ENCODE peak calls at places on chromosomes 1 and 21, in four cellular contexts. One of them, this sample, is unnamed.

GRCh38 chr1:223726380-223727001 is 14.2 kb downstream of the CAPN2 start:
- DNase-seq in testis: peak
- DNase-seq in heart left ventricle: peak
- DNase-seq in CD8-positive, alpha-beta T cell: peak
- DNase-seq in this sample: peak

GRCh38 chr1:37877991-37878544 is 18.7 kb upstream of the MTF1 start:
- DNase-seq in testis: no peak
- DNase-seq in CD8-positive, alpha-beta T cell: no peak
- DNase-seq in heart left ventricle: no peak
- DNase-seq in this sample: no peak

GRCh38 chr1:227792216-227793078 is 23.0 kb upstream of the PRSS38 start:
- DNase-seq in testis: no peak
- DNase-seq in CD8-positive, alpha-beta T cell: no peak
- DNase-seq in heart left ventricle: no peak
- DNase-seq in this sample: no peak

GRCh38 chr1:26350701-26351590 is 3.0 kb downstream of the CRYBG2 start:
- DNase-seq in CD8-positive, alpha-beta T cell: no peak
- DNase-seq in heart left ventricle: no peak
- DNase-seq in testis: no peak
- DNase-seq in this sample: no peak

GRCh38 chr1:197127513-197127912 is 19.0 kb downstream of the ASPM start:
- DNase-seq in testis: no peak
- DNase-seq in CD8-positive, alpha-beta T cell: no peak
- DNase-seq in heart left ventricle: no peak
- DNase-seq in this sample: no peak

GRCh38 chr1:112395832-112396667 is at the start of gene CTTNBP2NL:
- DNase-seq in heart left ventricle: peak
- DNase-seq in testis: peak
- DNase-seq in CD8-positive, alpha-beta T cell: peak
- DNase-seq in this sample: peak

GRCh38 chr21:39020751-39021474 is 162.3 kb downstream of the PSMG1 start:
- DNase-seq in CD8-positive, alpha-beta T cell: no peak
- DNase-seq in testis: peak
- DNase-seq in heart left ventricle: no peak
- DNase-seq in this sample: no peak

GRCh38 chr21:44499631-44500030 is 40.4 kb downstream of the KRTAP10-1 start:
- DNase-seq in testis: no peak
- DNase-seq in CD8-positive, alpha-beta T cell: no peak
- DNase-seq in heart left ventricle: no peak
- DNase-seq in this sample: no peak

GRCh38 chr1:170959385-170959784 is 24.1 kb downstream of the MROH9 start:
- DNase-seq in heart left ventricle: no peak
- DNase-seq in CD8-positive, alpha-beta T cell: no peak
- DNase-seq in testis: no peak
- DNase-seq in this sample: no peak

GRCh38 chr1:154344977-154345837 is 19.9 kb downstream of the ATP8B2 start:
- DNase-seq in testis: peak
- DNase-seq in heart left ventricle: no peak
- DNase-seq in CD8-positive, alpha-beta T cell: peak
- DNase-seq in this sample: no peak

GRCh38 chr1:180188103-180188506 is 33.4 kb downstream of the QSOX1 start:
- DNase-seq in heart left ventricle: peak
- DNase-seq in CD8-positive, alpha-beta T cell: no peak
- DNase-seq in testis: peak
- DNase-seq in this sample: no peak

GRCh38 chr1:25110480-25110879 is 121.8 kb downstream of the SYF2 start:
- DNase-seq in testis: no peak
- DNase-seq in heart left ventricle: no peak
- DNase-seq in CD8-positive, alpha-beta T cell: no peak
- DNase-seq in this sample: no peak

GRCh38 chr1:53592521-53592982 is 133.4 kb downstream of the DMRTB1 start:
- DNase-seq in heart left ventricle: no peak
- DNase-seq in CD8-positive, alpha-beta T cell: no peak
- DNase-seq in testis: no peak
- DNase-seq in this sample: no peak

GRCh38 chr1:169745015-169745861 is 11.4 kb upstream of the SELE start:
- DNase-seq in CD8-positive, alpha-beta T cell: no peak
- DNase-seq in testis: no peak
- DNase-seq in heart left ventricle: no peak
- DNase-seq in this sample: no peak

GRCh38 chr1:52899445-52899894 is 22.1 kb downstream of the ECHDC2 start:
- DNase-seq in CD8-positive, alpha-beta T cell: no peak
- DNase-seq in testis: no peak
- DNase-seq in heart left ventricle: no peak
- DNase-seq in this sample: no peak

GRCh38 chr1:211634931-211635330 is 40.5 kb downstream of the NEK2 start:
- DNase-seq in testis: no peak
- DNase-seq in heart left ventricle: no peak
- DNase-seq in CD8-positive, alpha-beta T cell: no peak
- DNase-seq in this sample: no peak

GRCh38 chr1:115051850-115052249 is 22.2 kb downstream of the TSHB start:
- DNase-seq in heart left ventricle: no peak
- DNase-seq in testis: no peak
- DNase-seq in CD8-positive, alpha-beta T cell: no peak
- DNase-seq in this sample: no peak

GRCh38 chr21:29232601-29233541 is 65.9 kb upstream of the BACH1 start:
- DNase-seq in CD8-positive, alpha-beta T cell: no peak
- DNase-seq in testis: no peak
- DNase-seq in heart left ventricle: no peak
- DNase-seq in this sample: no peak

GRCh38 chr1:54273092-54273836 is 73.3 kb downstream of the MRPL37 start:
- DNase-seq in CD8-positive, alpha-beta T cell: no peak
- DNase-seq in heart left ventricle: peak
- DNase-seq in testis: peak
- DNase-seq in this sample: no peak

DNA sequence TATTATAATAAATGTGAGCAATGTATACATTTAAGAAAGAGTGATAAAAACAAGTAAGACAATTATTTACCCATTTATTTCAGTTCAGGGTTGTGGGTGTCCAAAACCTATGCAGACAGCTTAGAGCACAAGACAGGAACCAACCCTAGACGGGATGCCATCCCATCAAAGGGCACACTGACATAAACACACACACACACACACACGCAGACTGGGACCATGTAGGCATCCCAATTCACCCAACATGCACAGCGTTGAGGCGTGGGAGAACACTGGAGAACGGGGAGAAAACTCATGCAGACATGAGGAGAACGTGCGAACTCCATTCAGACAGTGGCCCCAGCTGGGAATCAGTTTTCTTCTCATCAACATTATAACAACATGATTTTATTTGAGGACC is 274.7 kb downstream of the USP25 start:
- DNase-seq in testis: no peak
- DNase-seq in heart left ventricle: no peak
- DNase-seq in CD8-positive, alpha-beta T cell: no peak
- DNase-seq in this sample: no peak
- TF ChIP-seq CTCF in testis: no peak
- TF ChIP-seq CTCF in heart left ventricle: no peak
- TF ChIP-seq CTCF in CD8-positive, alpha-beta T cell: no peak
- TF ChIP-seq CTCF in this sample: no peak

DNA sequence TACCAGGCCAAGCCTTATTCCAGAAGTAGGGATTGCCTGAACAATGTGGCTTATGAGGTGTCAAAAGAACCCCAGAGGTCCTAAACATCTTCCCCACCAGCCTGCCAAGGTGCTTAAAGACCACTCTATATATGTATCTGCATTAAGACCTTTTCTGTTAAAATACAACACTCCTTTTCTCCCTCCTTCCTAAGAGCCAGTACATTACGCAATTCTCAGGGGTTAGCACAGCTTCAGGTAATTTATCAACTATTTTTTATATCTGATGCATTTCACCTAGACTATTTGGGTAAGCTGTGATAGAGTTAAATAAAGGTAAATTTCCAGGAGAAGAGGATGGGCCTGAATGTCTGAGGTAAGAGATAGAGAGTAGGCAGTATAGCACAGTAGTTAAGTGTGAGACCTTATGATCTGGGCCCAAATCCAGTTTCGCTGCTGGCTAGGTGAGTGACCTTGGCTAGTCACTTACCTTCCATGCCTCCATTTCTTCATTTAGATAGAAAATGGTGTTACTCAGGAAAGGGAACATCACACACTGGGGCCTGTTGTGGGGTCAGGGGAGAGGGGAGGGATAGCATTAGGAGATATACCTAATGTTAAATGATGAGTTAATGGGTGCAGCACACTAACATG is 5.1 kb upstream of the CCN1 start:
- DNase-seq in testis: no peak
- DNase-seq in CD8-positive, alpha-beta T cell: no peak
- DNase-seq in heart left ventricle: no peak
- DNase-seq in this sample: no peak
- TF ChIP-seq CTCF in testis: no peak
- TF ChIP-seq CTCF in CD8-positive, alpha-beta T cell: no peak
- TF ChIP-seq CTCF in heart left ventricle: no peak
- TF ChIP-seq CTCF in this sample: no peak

DNA sequence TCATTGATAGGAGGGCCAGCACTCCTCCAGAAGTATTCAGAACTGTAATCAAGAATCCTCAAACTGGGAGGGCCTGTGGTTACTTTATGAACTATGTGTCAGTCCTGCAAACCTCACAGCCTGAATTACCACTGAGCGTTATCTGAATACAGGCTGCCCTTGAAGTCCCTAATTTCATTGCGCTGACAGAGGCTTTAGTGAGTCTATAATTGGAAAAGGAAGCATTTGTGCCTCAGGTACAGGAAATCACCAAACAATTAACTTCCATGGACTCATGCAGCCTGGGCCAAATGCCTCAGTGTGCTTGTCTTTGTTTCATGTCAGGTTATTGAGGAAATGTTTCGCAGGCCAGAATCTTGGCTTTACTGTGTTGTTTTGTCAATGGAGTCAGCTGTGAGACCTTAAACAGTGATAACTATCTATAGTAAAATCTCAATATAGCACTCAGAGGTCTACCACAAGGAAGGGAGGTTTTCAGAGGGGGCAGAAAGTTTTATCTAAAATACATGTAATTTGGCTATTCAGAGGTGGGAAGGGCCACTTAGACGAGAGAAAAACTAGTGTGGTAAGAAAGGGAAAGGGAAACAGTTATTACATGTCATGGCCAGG is 32.9 kb upstream of the DOCK7 start:
- DNase-seq in CD8-positive, alpha-beta T cell: no peak
- DNase-seq in testis: peak
- DNase-seq in heart left ventricle: peak
- DNase-seq in this sample: no peak
- TF ChIP-seq CTCF in CD8-positive, alpha-beta T cell: no peak
- TF ChIP-seq CTCF in testis: no peak
- TF ChIP-seq CTCF in heart left ventricle: no peak
- TF ChIP-seq CTCF in this sample: no peak

DNA sequence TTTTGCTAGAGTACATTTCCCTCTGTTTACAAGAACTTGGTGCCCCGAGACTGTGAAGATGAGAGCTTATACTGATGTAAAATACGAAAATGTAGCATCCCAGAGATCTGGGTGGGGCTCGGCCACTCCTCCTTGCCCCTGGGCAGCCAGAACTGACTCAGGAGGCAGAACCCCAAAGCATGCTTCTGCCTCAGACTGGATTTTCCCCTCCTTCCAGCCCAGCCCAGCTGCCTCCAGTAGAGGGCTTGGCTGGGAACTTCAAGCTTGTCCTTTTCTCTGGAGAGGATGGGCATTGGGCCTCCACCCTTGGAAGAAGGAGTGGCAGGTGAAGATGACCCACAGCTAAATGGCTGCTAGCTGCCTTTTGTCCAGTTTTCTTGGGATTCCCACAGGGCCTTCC is 24.3 kb upstream of the BTG2 start:
- DNase-seq in heart left ventricle: no peak
- DNase-seq in CD8-positive, alpha-beta T cell: no peak
- DNase-seq in testis: no peak
- DNase-seq in this sample: no peak
- TF ChIP-seq CTCF in heart left ventricle: no peak
- TF ChIP-seq CTCF in CD8-positive, alpha-beta T cell: no peak
- TF ChIP-seq CTCF in testis: no peak
- TF ChIP-seq CTCF in this sample: no peak

GRCh38 chr1:42931108-42931539 is 27.5 kb downstream of the SLC2A1 start:
- DNase-seq in CD8-positive, alpha-beta T cell: peak
- DNase-seq in heart left ventricle: no peak
- DNase-seq in testis: no peak
- DNase-seq in this sample: peak
- TF ChIP-seq CTCF in CD8-positive, alpha-beta T cell: peak
- TF ChIP-seq CTCF in heart left ventricle: peak
- TF ChIP-seq CTCF in testis: no peak
- TF ChIP-seq CTCF in this sample: no peak

DNA sequence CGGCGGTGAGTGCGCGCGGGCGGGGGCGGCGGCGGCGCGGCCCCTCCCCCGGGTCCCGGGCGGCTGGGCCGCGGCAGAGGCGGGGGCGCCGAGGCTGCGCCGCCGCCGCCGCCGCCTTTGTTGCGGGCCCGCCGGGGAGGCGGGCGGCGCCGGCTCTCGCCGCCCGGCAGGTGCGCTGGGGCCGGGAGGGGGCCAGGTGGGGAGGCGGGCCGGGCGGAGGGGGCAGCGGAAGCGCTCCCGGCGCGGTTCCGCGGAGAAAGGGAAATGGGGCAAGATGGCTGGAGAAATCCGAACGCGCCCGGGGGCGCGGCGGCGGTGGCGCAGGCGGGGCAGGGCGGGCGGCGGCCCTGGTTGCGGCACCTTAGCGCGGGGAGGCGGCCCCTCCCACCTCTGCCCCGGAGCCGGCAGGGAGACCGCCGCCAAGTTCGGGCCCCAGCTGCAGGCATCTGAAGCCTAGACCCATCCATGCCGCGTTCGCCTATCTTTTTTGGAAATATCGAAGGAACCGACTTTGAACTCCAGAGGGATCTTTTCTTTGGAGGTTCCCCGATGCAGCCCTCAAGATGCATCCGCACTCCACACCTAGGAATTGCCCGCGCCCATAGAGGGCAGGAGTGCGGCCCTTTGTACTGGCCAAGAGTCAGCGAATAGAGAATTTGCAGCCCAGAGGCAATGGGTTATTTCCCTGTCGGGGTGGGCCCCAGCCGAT is 479 bp downstream of the POGK start:
- DNase-seq in CD8-positive, alpha-beta T cell: peak
- DNase-seq in heart left ventricle: peak
- DNase-seq in testis: peak
- DNase-seq in this sample: peak
- TF ChIP-seq CTCF in CD8-positive, alpha-beta T cell: no peak
- TF ChIP-seq CTCF in heart left ventricle: no peak
- TF ChIP-seq CTCF in testis: no peak
- TF ChIP-seq CTCF in this sample: no peak

GRCh38 chr1:6454856-6455751 is 10.9 kb downstream of the TNFRSF25 start:
- DNase-seq in heart left ventricle: no peak
- DNase-seq in CD8-positive, alpha-beta T cell: peak
- DNase-seq in testis: no peak
- DNase-seq in this sample: no peak
- TF ChIP-seq CTCF in heart left ventricle: no peak
- TF ChIP-seq CTCF in CD8-positive, alpha-beta T cell: no peak
- TF ChIP-seq CTCF in testis: no peak
- TF ChIP-seq CTCF in this sample: no peak

DNA sequence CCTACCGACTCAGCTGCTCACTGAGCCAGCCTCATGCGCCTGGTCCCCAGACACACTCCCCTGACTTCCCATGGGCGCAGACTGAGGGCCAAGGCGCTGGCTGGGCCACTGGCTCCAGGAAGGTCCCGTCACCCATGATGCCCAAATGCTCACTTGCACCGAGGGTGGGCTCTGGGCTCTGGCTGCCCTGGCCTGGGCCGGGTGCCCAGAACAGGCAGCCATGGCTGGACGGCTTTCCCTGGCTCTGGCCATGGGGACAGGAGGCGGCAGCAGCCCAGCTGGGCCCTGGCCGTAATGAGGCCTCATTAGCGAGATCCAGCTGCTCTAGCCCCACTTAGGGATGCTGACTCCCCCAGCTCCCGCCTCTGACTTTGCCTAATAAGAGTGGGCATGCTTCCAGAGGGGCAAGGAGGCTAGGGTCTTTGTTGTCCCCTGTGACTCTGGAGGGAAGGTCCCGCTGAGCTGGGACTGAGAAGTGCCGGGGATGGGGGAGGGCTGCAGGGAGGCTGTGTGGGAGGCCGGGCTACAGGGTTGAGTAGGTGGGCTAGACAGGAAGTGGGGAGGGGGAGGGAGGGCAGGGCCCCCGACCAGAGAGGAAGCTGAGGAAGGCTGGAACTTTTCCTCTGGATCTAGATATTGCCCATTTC is 11.7 kb downstream of the SLC6A9 start:
- DNase-seq in CD8-positive, alpha-beta T cell: no peak
- DNase-seq in testis: no peak
- DNase-seq in heart left ventricle: no peak
- DNase-seq in this sample: no peak
- TF ChIP-seq CTCF in CD8-positive, alpha-beta T cell: no peak
- TF ChIP-seq CTCF in testis: no peak
- TF ChIP-seq CTCF in heart left ventricle: no peak
- TF ChIP-seq CTCF in this sample: no peak

This sample was measured in activated B cell treated with CpG ODN at 0.5 μM for 24 hours.